ENCODE peak calls at places on chromosome 1, in nine cellular contexts. R is IMR-90, H is mesendoderm, M is astrocyte, Q is mammary epithelial cell, V is GM23248, I is keratinocyte, E is neuronal stem cell, O is neural progenitor cell. G is an unnamed sample.

GRCh38 chr1:210565316-210565715 is 236.6 kb downstream of the HHAT start:
- DNase-seq in Q (no peak), I (no peak), E (no peak), V (no peak), O (no peak), H (no peak), M (no peak), R (no peak), G (no peak)

GRCh38 chr1:173475564-173476196 is 1.5 kb upstream of the PRDX6 start:
- DNase-seq in I (peak; percentile 21), O (no peak), V (peak; percentile 88), R (peak; percentile 77), E (no peak), M (peak; percentile 80), H (no peak), Q (peak; percentile 66), G (peak; percentile 33)

GRCh38 chr1:33709780-33710713 is 153.8 kb upstream of the HMGB4 start:
- DNase-seq in R (no peak), O (no peak), Q (no peak), E (no peak), H (no peak), I (no peak), M (peak; percentile 54), V (peak; percentile 86), G (no peak)

GRCh38 chr1:41109316-41110263 is 88.1 kb upstream of the SLFNL1 start:
- DNase-seq in H (peak; percentile 70), E (no peak), V (peak; percentile 90), O (no peak), I (peak; percentile 59), R (peak; percentile 95), Q (peak; percentile 86), M (peak; percentile 96), G (peak; percentile 66)

GRCh38 chr1:216815239-216815955 is 92.2 kb upstream of the ESRRG start:
- DNase-seq in I (no peak), O (peak; percentile 64), Q (no peak), R (peak; percentile 70), M (peak; percentile 54), E (peak; percentile 33), V (no peak), H (no peak), G (no peak)

GRCh38 chr1:39754026-39754569 is 15.4 kb downstream of the PPIE start:
- DNase-seq in I (no peak), R (peak; percentile 61), E (no peak), H (no peak), V (peak; percentile 8), M (no peak), O (no peak), Q (no peak), G (no peak)

GRCh38 chr1:164725401-164725800 is 166.4 kb downstream of the PBX1 start:
- DNase-seq in I (no peak), V (peak; percentile 76), E (no peak), M (no peak), Q (no peak), O (no peak), H (no peak), R (peak; percentile 56), G (no peak)

GRCh38 chr1:184664042-184664659 is 90.5 kb downstream of the EDEM3 start:
- DNase-seq in E (peak; percentile 80), Q (peak; percentile 43), H (peak; percentile 83), O (peak; percentile 94), R (peak; percentile 57), V (peak; percentile 84), I (no peak), M (peak; percentile 35), G (peak; percentile 19)

GRCh38 chr1:220121791-220122530 is 28.0 kb downstream of the IARS2 start:
- DNase-seq in M (no peak), H (no peak), Q (no peak), E (no peak), R (no peak), V (no peak), I (no peak), O (no peak), G (no peak)

DNA sequence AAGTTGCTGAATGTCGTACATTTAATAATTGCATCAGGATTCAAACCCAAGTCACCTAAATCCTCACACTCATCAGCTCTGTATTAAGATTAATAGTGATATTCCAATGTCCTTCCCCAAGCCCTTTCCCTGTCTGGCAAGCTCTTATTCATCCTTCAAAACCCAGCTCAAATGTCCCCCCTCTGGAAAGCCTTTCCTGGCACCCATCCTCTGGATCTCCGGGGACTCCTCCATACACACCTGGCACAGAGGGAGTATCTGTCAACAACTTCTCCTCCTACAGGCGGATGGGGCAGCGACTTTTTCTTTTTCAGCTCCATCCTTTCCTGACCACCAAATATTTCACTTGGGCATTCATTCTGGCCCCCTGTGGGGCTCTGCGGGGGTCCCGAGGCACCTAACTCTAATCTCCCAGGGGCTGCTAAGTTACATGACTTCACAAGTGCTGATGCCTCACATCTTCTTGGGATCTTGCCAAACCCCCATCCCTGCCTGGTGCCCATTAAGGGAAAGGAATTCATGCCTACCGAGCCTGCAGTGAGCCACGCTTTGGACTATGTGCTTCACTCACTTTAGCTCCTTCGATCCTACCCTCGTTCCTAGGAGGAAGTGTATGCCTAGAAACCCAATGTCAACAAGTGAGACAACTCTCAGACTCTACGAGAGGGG is 15.2 kb downstream of the TINAGL1 start:
- DNase-seq in H (no peak), O (no peak), V (peak; percentile 48), R (no peak), I (no peak), M (peak; percentile 24), Q (peak; percentile 76), E (no peak), G (no peak)
- H3K4me2 ChIP-seq in H (no peak overlapping the region), O (no peak overlapping the region), V (no peak overlapping the region), R (no peak overlapping the region), I (peak overlapping the region; percentile 12), M (no peak overlapping the region), Q (no peak overlapping the region), E (no peak overlapping the region), G (no peak overlapping the region)

GRCh38 chr1:241627453-241628329 is 12.5 kb downstream of the CHML start:
- DNase-seq in M (peak; percentile 75), H (peak; percentile 74), O (peak; percentile 64), V (peak; percentile 87), Q (peak; percentile 70), R (peak; percentile 86), E (no peak), I (peak; percentile 57), G (peak; percentile 60)
- H3K4me2 ChIP-seq in M (no peak overlapping the region), H (no peak overlapping the region), O (no peak overlapping the region), V (no peak overlapping the region), Q (no peak overlapping the region), R (no peak overlapping the region), E (no peak overlapping the region), I (no peak overlapping the region), G (no peak overlapping the region)

DNA sequence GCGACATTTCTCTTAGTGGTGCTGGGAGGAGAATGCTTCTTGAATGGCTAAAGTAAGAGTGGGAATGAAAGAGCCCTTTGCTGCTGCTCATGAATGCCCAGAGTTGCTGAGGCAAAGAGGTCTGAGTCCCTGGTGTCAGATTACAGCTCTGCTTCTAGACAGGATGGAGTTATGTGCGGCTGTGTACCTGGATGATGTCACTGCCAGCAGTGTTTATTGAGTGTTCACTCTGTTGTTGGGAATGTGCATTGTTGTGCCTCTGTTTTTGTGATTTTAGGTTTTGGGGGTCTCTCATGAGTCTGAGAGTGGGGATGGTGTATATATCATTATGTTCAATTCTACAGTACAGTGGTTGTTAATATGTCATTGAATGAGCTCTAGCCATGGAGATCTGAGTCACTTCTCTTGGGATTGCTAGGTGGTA is 2.7 kb downstream of the CDC14A start:
- DNase-seq in H (peak; percentile 54), M (peak; percentile 65), V (no peak), R (peak; percentile 66), I (no peak), E (no peak), Q (peak; percentile 80), O (peak; percentile 80), G (peak; percentile 66)
- H3K4me2 ChIP-seq in H (peak overlapping the region; percentile 5), M (peak overlapping the region; percentile 42), V (no peak overlapping the region), R (peak overlapping the region; percentile 38), I (no peak overlapping the region), E (peak overlapping the region; percentile 47), Q (peak overlapping the region; percentile 96), O (peak overlapping the region; percentile 96), G (peak overlapping the region; percentile 1)

GRCh38 chr1:203480525-203481084 is 5.0 kb downstream of the PRELP start:
- DNase-seq in R (peak; percentile 97), E (no peak), I (peak; percentile 60), H (peak; percentile 80), V (peak; percentile 90), Q (peak; percentile 82), O (no peak), M (peak; percentile 83), G (no peak)

GRCh38 chr1:203478986-203479385 is 3.4 kb downstream of the PRELP start:
- DNase-seq in Q (no peak), O (peak; percentile 57), I (no peak), E (no peak), V (no peak), R (no peak), M (no peak), H (peak; percentile 74), G (no peak)

GRCh38 chr1:203478231-203478630 is 2.6 kb downstream of the PRELP start:
- DNase-seq in E (no peak), R (no peak), V (no peak), Q (no peak), M (no peak), I (no peak), H (no peak), O (no peak), G (no peak)

GRCh38 chr1:203480084-203480483 is 4.5 kb downstream of the PRELP start:
- DNase-seq in V (peak; percentile 86), O (no peak), M (peak; percentile 39), Q (no peak), R (peak; percentile 74), H (no peak), E (no peak), I (no peak), G (no peak)

DNA sequence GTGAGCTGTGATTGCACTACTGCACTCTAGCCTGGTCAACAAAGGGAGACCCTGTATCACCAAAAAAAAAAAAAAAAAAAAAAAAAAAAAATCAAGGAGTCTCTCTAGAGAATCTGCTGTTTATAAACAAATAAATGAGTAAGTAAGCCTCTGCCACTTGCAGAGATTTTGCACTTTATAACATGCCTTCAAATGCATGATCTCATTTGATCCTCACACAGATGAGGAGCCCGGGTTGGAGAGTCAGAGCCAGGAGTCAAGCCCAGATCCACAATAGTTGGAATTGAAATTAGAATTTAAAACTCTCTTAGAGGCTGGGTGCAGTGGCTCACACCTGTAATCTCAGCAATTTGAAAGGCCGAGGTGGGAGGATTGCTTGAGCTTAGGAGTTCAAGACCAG is 4.0 kb downstream of the PRELP start:
- DNase-seq in R (peak; percentile 42), O (no peak), E (no peak), I (no peak), Q (no peak), V (peak; percentile 51), H (no peak), M (no peak), G (no peak)
- H3K4me2 ChIP-seq in R (no peak overlapping the region), O (no peak overlapping the region), E (no peak overlapping the region), I (no peak overlapping the region), Q (no peak overlapping the region), V (peak overlapping the region; percentile 82), H (no peak overlapping the region), M (no peak overlapping the region), G (no peak overlapping the region)